ENCODE peak calls at places on chromosomes 16 and 17, in seven cellular contexts. One of them, this sample, is unnamed. For H3K27me3 and H3K4me1, the result is how much of the 10 kb centered on the place peaks cover.

GRCh38 chr17:39071573-39071972 is 79.9 kb downstream of the PLXDC1 start:
- DNase-seq in left lung: no peak
- DNase-seq in PC-3: no peak
- DNase-seq in CD4-positive, alpha-beta memory T cell: no peak
- DNase-seq in neuronal stem cell: no peak
- DNase-seq in ovary: no peak
- DNase-seq in effector memory CD4-positive, alpha-beta T cell: no peak
- DNase-seq in this sample: no peak

GRCh38 chr16:69563605-69564580 is 1.9 kb upstream of the NFAT5 start:
- DNase-seq in ovary: no peak
- DNase-seq in left lung: no peak
- DNase-seq in effector memory CD4-positive, alpha-beta T cell: no peak
- DNase-seq in PC-3: peak
- DNase-seq in CD4-positive, alpha-beta memory T cell: peak
- DNase-seq in neuronal stem cell: peak
- DNase-seq in this sample: peak

GRCh38 chr17:55708575-55708974 is 14.1 kb downstream of the TMEM100 start:
- DNase-seq in left lung: no peak
- DNase-seq in CD4-positive, alpha-beta memory T cell: no peak
- DNase-seq in PC-3: no peak
- DNase-seq in effector memory CD4-positive, alpha-beta T cell: no peak
- DNase-seq in neuronal stem cell: no peak
- DNase-seq in ovary: no peak
- DNase-seq in this sample: no peak

GRCh38 chr16:67177743-67178699 is 5.7 kb downstream of the MATCAP1 start:
- DNase-seq in left lung: peak
- DNase-seq in effector memory CD4-positive, alpha-beta T cell: peak
- DNase-seq in PC-3: peak
- DNase-seq in CD4-positive, alpha-beta memory T cell: peak
- DNase-seq in ovary: peak
- DNase-seq in neuronal stem cell: no peak
- DNase-seq in this sample: no peak

GRCh38 chr17:82517230-82517865 is 2.2 kb upstream of the FOXK2 start:
- DNase-seq in effector memory CD4-positive, alpha-beta T cell: no peak
- DNase-seq in neuronal stem cell: no peak
- DNase-seq in CD4-positive, alpha-beta memory T cell: no peak
- DNase-seq in left lung: no peak
- DNase-seq in ovary: no peak
- DNase-seq in PC-3: no peak
- DNase-seq in this sample: no peak

GRCh38 chr16:31487720-31488629 is 5.1 kb downstream of the SLC5A2 start:
- DNase-seq in left lung: peak
- DNase-seq in PC-3: peak
- DNase-seq in ovary: peak
- DNase-seq in neuronal stem cell: no peak
- DNase-seq in CD4-positive, alpha-beta memory T cell: peak
- DNase-seq in effector memory CD4-positive, alpha-beta T cell: peak
- DNase-seq in this sample: no peak

GRCh38 chr17:75604034-75604695 is 16.6 kb downstream of the MYO15B start:
- DNase-seq in PC-3: peak
- DNase-seq in neuronal stem cell: no peak
- DNase-seq in left lung: no peak
- DNase-seq in ovary: no peak
- DNase-seq in CD4-positive, alpha-beta memory T cell: no peak
- DNase-seq in effector memory CD4-positive, alpha-beta T cell: no peak
- DNase-seq in this sample: no peak

GRCh38 chr17:50584749-50585148 is 24.2 kb downstream of the CACNA1G start:
- DNase-seq in PC-3: no peak
- DNase-seq in left lung: no peak
- DNase-seq in CD4-positive, alpha-beta memory T cell: no peak
- DNase-seq in ovary: no peak
- DNase-seq in neuronal stem cell: no peak
- DNase-seq in effector memory CD4-positive, alpha-beta T cell: no peak
- DNase-seq in this sample: no peak

GRCh38 chr17:57370051-57370581 is 113.8 kb downstream of the MSI2 start:
- DNase-seq in PC-3: peak
- DNase-seq in effector memory CD4-positive, alpha-beta T cell: no peak
- DNase-seq in left lung: no peak
- DNase-seq in CD4-positive, alpha-beta memory T cell: no peak
- DNase-seq in neuronal stem cell: no peak
- DNase-seq in ovary: no peak
- DNase-seq in this sample: no peak

GRCh38 chr17:37519241-37519985 is 29.7 kb downstream of the DUSP14 start:
- DNase-seq in neuronal stem cell: no peak
- DNase-seq in ovary: no peak
- DNase-seq in left lung: no peak
- DNase-seq in PC-3: no peak
- DNase-seq in effector memory CD4-positive, alpha-beta T cell: no peak
- DNase-seq in CD4-positive, alpha-beta memory T cell: no peak
- DNase-seq in this sample: no peak

DNA sequence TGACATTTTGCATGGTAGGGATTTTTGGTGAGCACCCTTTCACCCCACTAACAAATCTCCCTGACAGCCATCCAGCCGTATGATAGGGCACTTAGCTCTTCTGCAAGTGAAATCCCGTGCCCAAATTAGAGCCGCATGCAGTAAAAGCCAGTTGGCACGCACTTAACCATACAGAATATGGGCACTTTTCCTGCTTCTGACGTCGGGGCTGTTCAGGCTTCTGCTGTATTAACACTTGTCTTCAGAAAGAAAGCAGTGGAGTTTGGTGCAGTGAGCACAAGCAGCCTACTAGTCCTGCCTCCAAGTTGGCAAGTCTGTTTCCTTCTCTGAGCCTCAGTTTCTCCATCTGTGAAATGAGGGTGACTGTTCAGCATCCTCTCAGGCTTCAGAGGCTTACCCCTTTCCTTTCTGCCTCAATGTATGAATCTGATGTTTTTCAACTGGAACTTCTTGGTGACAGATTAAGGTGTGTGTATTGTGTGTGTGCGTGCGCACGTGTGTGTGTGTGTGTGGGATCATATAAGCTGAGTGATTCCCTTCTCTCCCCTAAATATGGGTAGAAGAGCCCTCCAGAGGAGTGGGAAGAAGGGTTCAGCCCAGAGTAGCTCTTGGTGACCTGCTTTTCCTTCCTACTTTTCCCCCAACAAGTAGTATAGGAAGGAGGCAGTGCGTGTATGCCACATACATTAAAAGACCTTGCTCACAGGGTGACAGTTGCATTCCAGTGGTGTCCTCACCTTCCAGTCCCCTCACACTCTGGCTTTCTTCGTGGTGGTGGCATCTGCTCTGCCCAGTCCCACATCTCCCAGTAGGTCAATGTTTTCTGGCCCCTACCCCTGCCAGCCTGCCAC is 19.0 kb downstream of the IGF2BP1 start:
- DNase-seq in left lung: no peak
- DNase-seq in PC-3: peak
- DNase-seq in effector memory CD4-positive, alpha-beta T cell: no peak
- DNase-seq in CD4-positive, alpha-beta memory T cell: no peak
- DNase-seq in neuronal stem cell: no peak
- DNase-seq in ovary: no peak
- DNase-seq in this sample: no peak
- H3K4me3 ChIP-seq in left lung: no peak
- H3K4me3 ChIP-seq in PC-3: peak
- H3K4me3 ChIP-seq in effector memory CD4-positive, alpha-beta T cell: no peak
- H3K4me3 ChIP-seq in CD4-positive, alpha-beta memory T cell: no peak
- H3K4me3 ChIP-seq in neuronal stem cell: no peak
- H3K4me3 ChIP-seq in ovary: no peak
- H3K4me3 ChIP-seq in this sample: no peak

GRCh38 chr17:49146620-49147306 is 14.2 kb downstream of the B4GALNT2 start:
- DNase-seq in effector memory CD4-positive, alpha-beta T cell: no peak
- DNase-seq in PC-3: peak
- DNase-seq in neuronal stem cell: no peak
- DNase-seq in CD4-positive, alpha-beta memory T cell: no peak
- DNase-seq in left lung: no peak
- DNase-seq in ovary: no peak
- DNase-seq in this sample: no peak

GRCh38 chr17:49148171-49148570 is 15.6 kb downstream of the B4GALNT2 start:
- DNase-seq in neuronal stem cell: no peak
- DNase-seq in PC-3: peak
- DNase-seq in left lung: no peak
- DNase-seq in effector memory CD4-positive, alpha-beta T cell: no peak
- DNase-seq in CD4-positive, alpha-beta memory T cell: no peak
- DNase-seq in ovary: no peak
- DNase-seq in this sample: no peak

GRCh38 chr17:49157784-49158183 is 25.2 kb downstream of the B4GALNT2 start:
- DNase-seq in PC-3: peak
- DNase-seq in effector memory CD4-positive, alpha-beta T cell: no peak
- DNase-seq in neuronal stem cell: no peak
- DNase-seq in ovary: no peak
- DNase-seq in left lung: no peak
- DNase-seq in CD4-positive, alpha-beta memory T cell: no peak
- DNase-seq in this sample: no peak

GRCh38 chr17:49156256-49156655 is 23.7 kb downstream of the B4GALNT2 start:
- DNase-seq in ovary: no peak
- DNase-seq in PC-3: no peak
- DNase-seq in neuronal stem cell: no peak
- DNase-seq in left lung: no peak
- DNase-seq in effector memory CD4-positive, alpha-beta T cell: no peak
- DNase-seq in CD4-positive, alpha-beta memory T cell: no peak
- DNase-seq in this sample: no peak

GRCh38 chr17:49151996-49152395 is 19.4 kb downstream of the B4GALNT2 start:
- DNase-seq in PC-3: no peak
- DNase-seq in left lung: no peak
- DNase-seq in effector memory CD4-positive, alpha-beta T cell: no peak
- DNase-seq in neuronal stem cell: no peak
- DNase-seq in CD4-positive, alpha-beta memory T cell: no peak
- DNase-seq in ovary: no peak
- DNase-seq in this sample: no peak
- H3K27me3 ChIP-seq in PC-3: under half
- H3K27me3 ChIP-seq in left lung: half or more
- H3K27me3 ChIP-seq in effector memory CD4-positive, alpha-beta T cell: under half
- H3K27me3 ChIP-seq in neuronal stem cell: under half
- H3K27me3 ChIP-seq in CD4-positive, alpha-beta memory T cell: under half
- H3K27me3 ChIP-seq in ovary: under half
- H3K27me3 ChIP-seq in this sample: under half

GRCh38 chr16:21653571-21653970 is 1.2 kb upstream of the IGSF6 start:
- DNase-seq in left lung: no peak
- DNase-seq in effector memory CD4-positive, alpha-beta T cell: no peak
- DNase-seq in neuronal stem cell: no peak
- DNase-seq in CD4-positive, alpha-beta memory T cell: no peak
- DNase-seq in PC-3: no peak
- DNase-seq in ovary: no peak
- DNase-seq in this sample: no peak

GRCh38 chr16:21652451-21652850 is at the start of gene IGSF6:
- DNase-seq in left lung: no peak
- DNase-seq in CD4-positive, alpha-beta memory T cell: no peak
- DNase-seq in PC-3: no peak
- DNase-seq in effector memory CD4-positive, alpha-beta T cell: no peak
- DNase-seq in ovary: no peak
- DNase-seq in neuronal stem cell: no peak
- DNase-seq in this sample: no peak

GRCh38 chr16:21647562-21648164 is 4.7 kb downstream of the IGSF6 start:
- DNase-seq in PC-3: no peak
- DNase-seq in left lung: no peak
- DNase-seq in effector memory CD4-positive, alpha-beta T cell: no peak
- DNase-seq in CD4-positive, alpha-beta memory T cell: no peak
- DNase-seq in ovary: no peak
- DNase-seq in neuronal stem cell: no peak
- DNase-seq in this sample: no peak

GRCh38 chr16:21649196-21649595 is 3.2 kb downstream of the IGSF6 start:
- DNase-seq in PC-3: no peak
- DNase-seq in effector memory CD4-positive, alpha-beta T cell: no peak
- DNase-seq in CD4-positive, alpha-beta memory T cell: no peak
- DNase-seq in left lung: no peak
- DNase-seq in ovary: no peak
- DNase-seq in neuronal stem cell: no peak
- DNase-seq in this sample: no peak

GRCh38 chr16:21650517-21650916 is 1.9 kb downstream of the IGSF6 start:
- DNase-seq in CD4-positive, alpha-beta memory T cell: no peak
- DNase-seq in ovary: no peak
- DNase-seq in neuronal stem cell: no peak
- DNase-seq in effector memory CD4-positive, alpha-beta T cell: no peak
- DNase-seq in left lung: no peak
- DNase-seq in PC-3: no peak
- DNase-seq in this sample: no peak
- H3K4me1 ChIP-seq in CD4-positive, alpha-beta memory T cell: under half
- H3K4me1 ChIP-seq in ovary: under half
- H3K4me1 ChIP-seq in neuronal stem cell: under half
- H3K4me1 ChIP-seq in effector memory CD4-positive, alpha-beta T cell: under half
- H3K4me1 ChIP-seq in left lung: half or more
- H3K4me1 ChIP-seq in PC-3: under half
- H3K4me1 ChIP-seq in this sample: under half

GRCh38 chr16:21560462-21560861 is 38.9 kb upstream of the METTL9 start:
- DNase-seq in effector memory CD4-positive, alpha-beta T cell: no peak
- DNase-seq in left lung: no peak
- DNase-seq in ovary: no peak
- DNase-seq in CD4-positive, alpha-beta memory T cell: no peak
- DNase-seq in neuronal stem cell: no peak
- DNase-seq in PC-3: no peak
- DNase-seq in this sample: no peak

GRCh38 chr16:21554795-21555585 is 44.4 kb upstream of the METTL9 start:
- DNase-seq in CD4-positive, alpha-beta memory T cell: peak
- DNase-seq in neuronal stem cell: peak
- DNase-seq in ovary: peak
- DNase-seq in PC-3: peak
- DNase-seq in left lung: peak
- DNase-seq in effector memory CD4-positive, alpha-beta T cell: peak
- DNase-seq in this sample: peak
- H3K4me3 ChIP-seq in CD4-positive, alpha-beta memory T cell: no peak
- H3K4me3 ChIP-seq in neuronal stem cell: no peak
- H3K4me3 ChIP-seq in ovary: no peak
- H3K4me3 ChIP-seq in PC-3: peak
- H3K4me3 ChIP-seq in left lung: no peak
- H3K4me3 ChIP-seq in effector memory CD4-positive, alpha-beta T cell: no peak
- H3K4me3 ChIP-seq in this sample: no peak

This sample was measured in HAP-1.